ENCODE peak calls at places on chromosomes 4 and X, in nine cellular contexts. One of them, this sample, is unnamed.

GRCh38 chrX:24259544-24260240 is 54.2 kb downstream of the SUPT20HL2 start:
- ATAC-seq in Panc1: no peak
- ATAC-seq in activated naive CD8-positive, alpha-beta T cell treated with anti-CD3 and anti-CD28 coated beads, Interleukin-2, amount 50 U/mL, for 24 hours: no peak
- ATAC-seq in natural killer cell: peak; percentile 61
- ATAC-seq in CD4-positive, alpha-beta T cell: no peak
- ATAC-seq in upper lobe of right lung: peak; percentile 63
- ATAC-seq in activated T-cell treated with anti-CD3 and anti-CD28 coated beads, Interleukin-2, amount 50 U/mL, for 4 hours: no peak
- ATAC-seq in activated T-helper 17 cell treated with anti-CD3 and anti-CD28 coated beads, Interleukin-2, amount 50 U/mL, for 72 hours: peak; percentile 46
- ATAC-seq in foreskin keratinocyte: peak; percentile 64
- ATAC-seq in this sample: peak; percentile 74

GRCh38 chrX:8832582-8833378 is 31.6 kb upstream of the FAM9A start:
- ATAC-seq in Panc1: no peak
- ATAC-seq in activated naive CD8-positive, alpha-beta T cell treated with anti-CD3 and anti-CD28 coated beads, Interleukin-2, amount 50 U/mL, for 24 hours: no peak
- ATAC-seq in natural killer cell: no peak
- ATAC-seq in CD4-positive, alpha-beta T cell: no peak
- ATAC-seq in upper lobe of right lung: no peak
- ATAC-seq in activated T-cell treated with anti-CD3 and anti-CD28 coated beads, Interleukin-2, amount 50 U/mL, for 4 hours: no peak
- ATAC-seq in activated T-helper 17 cell treated with anti-CD3 and anti-CD28 coated beads, Interleukin-2, amount 50 U/mL, for 72 hours: no peak
- ATAC-seq in foreskin keratinocyte: no peak
- ATAC-seq in this sample: no peak

GRCh38 chr4:77601614-77602187 is 3.9 kb upstream of the CXCL13 start:
- ATAC-seq in Panc1: no peak
- ATAC-seq in activated naive CD8-positive, alpha-beta T cell treated with anti-CD3 and anti-CD28 coated beads, Interleukin-2, amount 50 U/mL, for 24 hours: no peak
- ATAC-seq in natural killer cell: no peak
- ATAC-seq in CD4-positive, alpha-beta T cell: no peak
- ATAC-seq in upper lobe of right lung: peak; percentile 76
- ATAC-seq in activated T-cell treated with anti-CD3 and anti-CD28 coated beads, Interleukin-2, amount 50 U/mL, for 4 hours: no peak
- ATAC-seq in activated T-helper 17 cell treated with anti-CD3 and anti-CD28 coated beads, Interleukin-2, amount 50 U/mL, for 72 hours: peak; percentile 35
- ATAC-seq in foreskin keratinocyte: no peak
- ATAC-seq in this sample: no peak

GRCh38 chr4:87066403-87067119 is 131.8 kb downstream of the AFF1 start:
- ATAC-seq in Panc1: no peak
- ATAC-seq in activated naive CD8-positive, alpha-beta T cell treated with anti-CD3 and anti-CD28 coated beads, Interleukin-2, amount 50 U/mL, for 24 hours: no peak
- ATAC-seq in natural killer cell: no peak
- ATAC-seq in CD4-positive, alpha-beta T cell: no peak
- ATAC-seq in upper lobe of right lung: no peak
- ATAC-seq in activated T-cell treated with anti-CD3 and anti-CD28 coated beads, Interleukin-2, amount 50 U/mL, for 4 hours: no peak
- ATAC-seq in activated T-helper 17 cell treated with anti-CD3 and anti-CD28 coated beads, Interleukin-2, amount 50 U/mL, for 72 hours: no peak
- ATAC-seq in foreskin keratinocyte: no peak
- ATAC-seq in this sample: no peak

GRCh38 chrX:41045960-41046567 is 39.2 kb upstream of the USP9X start:
- ATAC-seq in Panc1: peak; percentile 60
- ATAC-seq in activated naive CD8-positive, alpha-beta T cell treated with anti-CD3 and anti-CD28 coated beads, Interleukin-2, amount 50 U/mL, for 24 hours: no peak
- ATAC-seq in natural killer cell: no peak
- ATAC-seq in CD4-positive, alpha-beta T cell: no peak
- ATAC-seq in upper lobe of right lung: peak; percentile 41
- ATAC-seq in activated T-cell treated with anti-CD3 and anti-CD28 coated beads, Interleukin-2, amount 50 U/mL, for 4 hours: no peak
- ATAC-seq in activated T-helper 17 cell treated with anti-CD3 and anti-CD28 coated beads, Interleukin-2, amount 50 U/mL, for 72 hours: no peak
- ATAC-seq in foreskin keratinocyte: no peak
- ATAC-seq in this sample: no peak

GRCh38 chr4:139851639-139852038 is 186.0 kb downstream of the MGST2 start:
- ATAC-seq in Panc1: no peak
- ATAC-seq in activated naive CD8-positive, alpha-beta T cell treated with anti-CD3 and anti-CD28 coated beads, Interleukin-2, amount 50 U/mL, for 24 hours: no peak
- ATAC-seq in natural killer cell: no peak
- ATAC-seq in CD4-positive, alpha-beta T cell: no peak
- ATAC-seq in upper lobe of right lung: no peak
- ATAC-seq in activated T-cell treated with anti-CD3 and anti-CD28 coated beads, Interleukin-2, amount 50 U/mL, for 4 hours: no peak
- ATAC-seq in activated T-helper 17 cell treated with anti-CD3 and anti-CD28 coated beads, Interleukin-2, amount 50 U/mL, for 72 hours: no peak
- ATAC-seq in foreskin keratinocyte: no peak
- ATAC-seq in this sample: no peak

GRCh38 chr4:42642136-42642797 is 14.6 kb downstream of the ATP8A1 start:
- ATAC-seq in Panc1: no peak
- ATAC-seq in activated naive CD8-positive, alpha-beta T cell treated with anti-CD3 and anti-CD28 coated beads, Interleukin-2, amount 50 U/mL, for 24 hours: peak; percentile 84
- ATAC-seq in natural killer cell: no peak
- ATAC-seq in CD4-positive, alpha-beta T cell: no peak
- ATAC-seq in upper lobe of right lung: no peak
- ATAC-seq in activated T-cell treated with anti-CD3 and anti-CD28 coated beads, Interleukin-2, amount 50 U/mL, for 4 hours: peak; percentile 60
- ATAC-seq in activated T-helper 17 cell treated with anti-CD3 and anti-CD28 coated beads, Interleukin-2, amount 50 U/mL, for 72 hours: peak; percentile 89
- ATAC-seq in foreskin keratinocyte: no peak
- ATAC-seq in this sample: no peak

GRCh38 chrX:40570346-40571093 is 10.2 kb upstream of the ATP6AP2 start:
- ATAC-seq in Panc1: no peak
- ATAC-seq in activated naive CD8-positive, alpha-beta T cell treated with anti-CD3 and anti-CD28 coated beads, Interleukin-2, amount 50 U/mL, for 24 hours: peak; percentile 78
- ATAC-seq in natural killer cell: peak; percentile 24
- ATAC-seq in CD4-positive, alpha-beta T cell: peak; percentile 65
- ATAC-seq in upper lobe of right lung: peak; percentile 63
- ATAC-seq in activated T-cell treated with anti-CD3 and anti-CD28 coated beads, Interleukin-2, amount 50 U/mL, for 4 hours: peak; percentile 77
- ATAC-seq in activated T-helper 17 cell treated with anti-CD3 and anti-CD28 coated beads, Interleukin-2, amount 50 U/mL, for 72 hours: peak; percentile 32
- ATAC-seq in foreskin keratinocyte: no peak
- ATAC-seq in this sample: no peak

GRCh38 chr4:46258436-46258835 is 131.5 kb downstream of the GABRA2 start:
- ATAC-seq in Panc1: no peak
- ATAC-seq in activated naive CD8-positive, alpha-beta T cell treated with anti-CD3 and anti-CD28 coated beads, Interleukin-2, amount 50 U/mL, for 24 hours: no peak
- ATAC-seq in natural killer cell: no peak
- ATAC-seq in CD4-positive, alpha-beta T cell: no peak
- ATAC-seq in upper lobe of right lung: no peak
- ATAC-seq in activated T-cell treated with anti-CD3 and anti-CD28 coated beads, Interleukin-2, amount 50 U/mL, for 4 hours: no peak
- ATAC-seq in activated T-helper 17 cell treated with anti-CD3 and anti-CD28 coated beads, Interleukin-2, amount 50 U/mL, for 72 hours: no peak
- ATAC-seq in foreskin keratinocyte: no peak
- ATAC-seq in this sample: no peak

GRCh38 chrX:50081282-50081955 is 119.4 kb downstream of the AKAP4 start:
- ATAC-seq in Panc1: peak; percentile 72
- ATAC-seq in activated naive CD8-positive, alpha-beta T cell treated with anti-CD3 and anti-CD28 coated beads, Interleukin-2, amount 50 U/mL, for 24 hours: no peak
- ATAC-seq in natural killer cell: no peak
- ATAC-seq in CD4-positive, alpha-beta T cell: no peak
- ATAC-seq in upper lobe of right lung: peak; percentile 86
- ATAC-seq in activated T-cell treated with anti-CD3 and anti-CD28 coated beads, Interleukin-2, amount 50 U/mL, for 4 hours: no peak
- ATAC-seq in activated T-helper 17 cell treated with anti-CD3 and anti-CD28 coated beads, Interleukin-2, amount 50 U/mL, for 72 hours: no peak
- ATAC-seq in foreskin keratinocyte: no peak
- ATAC-seq in this sample: peak; percentile 29

GRCh38 chrX:46574941-46575381 is 1.4 kb downstream of the CHST7 start:
- ATAC-seq in Panc1: peak; percentile 28
- ATAC-seq in activated naive CD8-positive, alpha-beta T cell treated with anti-CD3 and anti-CD28 coated beads, Interleukin-2, amount 50 U/mL, for 24 hours: no peak
- ATAC-seq in natural killer cell: peak; percentile 18
- ATAC-seq in CD4-positive, alpha-beta T cell: peak; percentile 13
- ATAC-seq in upper lobe of right lung: peak; percentile 50
- ATAC-seq in activated T-cell treated with anti-CD3 and anti-CD28 coated beads, Interleukin-2, amount 50 U/mL, for 4 hours: peak; percentile 12
- ATAC-seq in activated T-helper 17 cell treated with anti-CD3 and anti-CD28 coated beads, Interleukin-2, amount 50 U/mL, for 72 hours: peak; percentile 15
- ATAC-seq in foreskin keratinocyte: peak; percentile 50
- ATAC-seq in this sample: peak; percentile 60

GRCh38 chr4:145819246-145820181 is 119.1 kb downstream of the ZNF827 start:
- ATAC-seq in Panc1: no peak
- ATAC-seq in activated naive CD8-positive, alpha-beta T cell treated with anti-CD3 and anti-CD28 coated beads, Interleukin-2, amount 50 U/mL, for 24 hours: no peak
- ATAC-seq in natural killer cell: no peak
- ATAC-seq in CD4-positive, alpha-beta T cell: no peak
- ATAC-seq in upper lobe of right lung: no peak
- ATAC-seq in activated T-cell treated with anti-CD3 and anti-CD28 coated beads, Interleukin-2, amount 50 U/mL, for 4 hours: no peak
- ATAC-seq in activated T-helper 17 cell treated with anti-CD3 and anti-CD28 coated beads, Interleukin-2, amount 50 U/mL, for 72 hours: no peak
- ATAC-seq in foreskin keratinocyte: no peak
- ATAC-seq in this sample: no peak

GRCh38 chrX:34563061-34563460 is 94.0 kb downstream of the TMEM47 start:
- ATAC-seq in Panc1: no peak
- ATAC-seq in activated naive CD8-positive, alpha-beta T cell treated with anti-CD3 and anti-CD28 coated beads, Interleukin-2, amount 50 U/mL, for 24 hours: no peak
- ATAC-seq in natural killer cell: no peak
- ATAC-seq in CD4-positive, alpha-beta T cell: no peak
- ATAC-seq in upper lobe of right lung: no peak
- ATAC-seq in activated T-cell treated with anti-CD3 and anti-CD28 coated beads, Interleukin-2, amount 50 U/mL, for 4 hours: no peak
- ATAC-seq in activated T-helper 17 cell treated with anti-CD3 and anti-CD28 coated beads, Interleukin-2, amount 50 U/mL, for 72 hours: no peak
- ATAC-seq in foreskin keratinocyte: no peak
- ATAC-seq in this sample: no peak

GRCh38 chr4:13218316-13218958 is 265.7 kb downstream of the RAB28 start:
- ATAC-seq in Panc1: no peak
- ATAC-seq in activated naive CD8-positive, alpha-beta T cell treated with anti-CD3 and anti-CD28 coated beads, Interleukin-2, amount 50 U/mL, for 24 hours: no peak
- ATAC-seq in natural killer cell: no peak
- ATAC-seq in CD4-positive, alpha-beta T cell: no peak
- ATAC-seq in upper lobe of right lung: no peak
- ATAC-seq in activated T-cell treated with anti-CD3 and anti-CD28 coated beads, Interleukin-2, amount 50 U/mL, for 4 hours: no peak
- ATAC-seq in activated T-helper 17 cell treated with anti-CD3 and anti-CD28 coated beads, Interleukin-2, amount 50 U/mL, for 72 hours: no peak
- ATAC-seq in foreskin keratinocyte: no peak
- ATAC-seq in this sample: no peak

GRCh38 chr4:173960398-173960797 is 323.1 kb downstream of the FBXO8 start:
- ATAC-seq in Panc1: no peak
- ATAC-seq in activated naive CD8-positive, alpha-beta T cell treated with anti-CD3 and anti-CD28 coated beads, Interleukin-2, amount 50 U/mL, for 24 hours: no peak
- ATAC-seq in natural killer cell: no peak
- ATAC-seq in CD4-positive, alpha-beta T cell: no peak
- ATAC-seq in upper lobe of right lung: no peak
- ATAC-seq in activated T-cell treated with anti-CD3 and anti-CD28 coated beads, Interleukin-2, amount 50 U/mL, for 4 hours: no peak
- ATAC-seq in activated T-helper 17 cell treated with anti-CD3 and anti-CD28 coated beads, Interleukin-2, amount 50 U/mL, for 72 hours: no peak
- ATAC-seq in foreskin keratinocyte: no peak
- ATAC-seq in this sample: no peak

GRCh38 chr4:112431158-112431557 is 84.8 kb downstream of the NEUROG2 start:
- ATAC-seq in Panc1: no peak
- ATAC-seq in activated naive CD8-positive, alpha-beta T cell treated with anti-CD3 and anti-CD28 coated beads, Interleukin-2, amount 50 U/mL, for 24 hours: no peak
- ATAC-seq in natural killer cell: no peak
- ATAC-seq in CD4-positive, alpha-beta T cell: no peak
- ATAC-seq in upper lobe of right lung: no peak
- ATAC-seq in activated T-cell treated with anti-CD3 and anti-CD28 coated beads, Interleukin-2, amount 50 U/mL, for 4 hours: no peak
- ATAC-seq in activated T-helper 17 cell treated with anti-CD3 and anti-CD28 coated beads, Interleukin-2, amount 50 U/mL, for 72 hours: no peak
- ATAC-seq in foreskin keratinocyte: no peak
- ATAC-seq in this sample: no peak

GRCh38 chr4:1219553-1219950 is 29.4 kb downstream of the CTBP1 start:
- ATAC-seq in Panc1: no peak
- ATAC-seq in activated naive CD8-positive, alpha-beta T cell treated with anti-CD3 and anti-CD28 coated beads, Interleukin-2, amount 50 U/mL, for 24 hours: no peak
- ATAC-seq in natural killer cell: no peak
- ATAC-seq in CD4-positive, alpha-beta T cell: no peak
- ATAC-seq in upper lobe of right lung: no peak
- ATAC-seq in activated T-cell treated with anti-CD3 and anti-CD28 coated beads, Interleukin-2, amount 50 U/mL, for 4 hours: no peak
- ATAC-seq in activated T-helper 17 cell treated with anti-CD3 and anti-CD28 coated beads, Interleukin-2, amount 50 U/mL, for 72 hours: no peak
- ATAC-seq in foreskin keratinocyte: no peak
- ATAC-seq in this sample: no peak

GRCh38 chrX:14014526-14014925 is 15.2 kb downstream of the GEMIN8 start:
- ATAC-seq in Panc1: no peak
- ATAC-seq in activated naive CD8-positive, alpha-beta T cell treated with anti-CD3 and anti-CD28 coated beads, Interleukin-2, amount 50 U/mL, for 24 hours: peak; percentile 46
- ATAC-seq in natural killer cell: no peak
- ATAC-seq in CD4-positive, alpha-beta T cell: no peak
- ATAC-seq in upper lobe of right lung: no peak
- ATAC-seq in activated T-cell treated with anti-CD3 and anti-CD28 coated beads, Interleukin-2, amount 50 U/mL, for 4 hours: no peak
- ATAC-seq in activated T-helper 17 cell treated with anti-CD3 and anti-CD28 coated beads, Interleukin-2, amount 50 U/mL, for 72 hours: peak; percentile 37
- ATAC-seq in foreskin keratinocyte: no peak
- ATAC-seq in this sample: no peak

GRCh38 chr4:7893539-7893938 is 46.1 kb downstream of the AFAP1 start:
- ATAC-seq in Panc1: peak; percentile 9
- ATAC-seq in activated naive CD8-positive, alpha-beta T cell treated with anti-CD3 and anti-CD28 coated beads, Interleukin-2, amount 50 U/mL, for 24 hours: peak; percentile 46
- ATAC-seq in natural killer cell: no peak
- ATAC-seq in CD4-positive, alpha-beta T cell: no peak
- ATAC-seq in upper lobe of right lung: no peak
- ATAC-seq in activated T-cell treated with anti-CD3 and anti-CD28 coated beads, Interleukin-2, amount 50 U/mL, for 4 hours: no peak
- ATAC-seq in activated T-helper 17 cell treated with anti-CD3 and anti-CD28 coated beads, Interleukin-2, amount 50 U/mL, for 72 hours: no peak
- ATAC-seq in foreskin keratinocyte: no peak
- ATAC-seq in this sample: no peak

GRCh38 chr4:30939684-30940083 is 219.5 kb downstream of the PCDH7 start:
- ATAC-seq in Panc1: no peak
- ATAC-seq in activated naive CD8-positive, alpha-beta T cell treated with anti-CD3 and anti-CD28 coated beads, Interleukin-2, amount 50 U/mL, for 24 hours: no peak
- ATAC-seq in natural killer cell: no peak
- ATAC-seq in CD4-positive, alpha-beta T cell: no peak
- ATAC-seq in upper lobe of right lung: no peak
- ATAC-seq in activated T-cell treated with anti-CD3 and anti-CD28 coated beads, Interleukin-2, amount 50 U/mL, for 4 hours: no peak
- ATAC-seq in activated T-helper 17 cell treated with anti-CD3 and anti-CD28 coated beads, Interleukin-2, amount 50 U/mL, for 72 hours: no peak
- ATAC-seq in foreskin keratinocyte: no peak
- ATAC-seq in this sample: no peak

GRCh38 chr4:182746876-182747275 is 170.3 kb downstream of the DCTD start:
- ATAC-seq in Panc1: no peak
- ATAC-seq in activated naive CD8-positive, alpha-beta T cell treated with anti-CD3 and anti-CD28 coated beads, Interleukin-2, amount 50 U/mL, for 24 hours: no peak
- ATAC-seq in natural killer cell: no peak
- ATAC-seq in CD4-positive, alpha-beta T cell: no peak
- ATAC-seq in upper lobe of right lung: no peak
- ATAC-seq in activated T-cell treated with anti-CD3 and anti-CD28 coated beads, Interleukin-2, amount 50 U/mL, for 4 hours: no peak
- ATAC-seq in activated T-helper 17 cell treated with anti-CD3 and anti-CD28 coated beads, Interleukin-2, amount 50 U/mL, for 72 hours: no peak
- ATAC-seq in foreskin keratinocyte: no peak
- ATAC-seq in this sample: no peak

GRCh38 chr4:139950568-139950967 is 203.4 kb downstream of the MAML3 start:
- ATAC-seq in Panc1: no peak
- ATAC-seq in activated naive CD8-positive, alpha-beta T cell treated with anti-CD3 and anti-CD28 coated beads, Interleukin-2, amount 50 U/mL, for 24 hours: peak; percentile 94
- ATAC-seq in natural killer cell: peak; percentile 98
- ATAC-seq in CD4-positive, alpha-beta T cell: no peak
- ATAC-seq in upper lobe of right lung: peak; percentile 59
- ATAC-seq in activated T-cell treated with anti-CD3 and anti-CD28 coated beads, Interleukin-2, amount 50 U/mL, for 4 hours: peak; percentile 86
- ATAC-seq in activated T-helper 17 cell treated with anti-CD3 and anti-CD28 coated beads, Interleukin-2, amount 50 U/mL, for 72 hours: peak; percentile 89
- ATAC-seq in foreskin keratinocyte: no peak
- ATAC-seq in this sample: no peak

GRCh38 chr4:93764647-93765246 is 63.8 kb upstream of the ATOH1 start:
- ATAC-seq in Panc1: no peak
- ATAC-seq in activated naive CD8-positive, alpha-beta T cell treated with anti-CD3 and anti-CD28 coated beads, Interleukin-2, amount 50 U/mL, for 24 hours: no peak
- ATAC-seq in natural killer cell: no peak
- ATAC-seq in CD4-positive, alpha-beta T cell: no peak
- ATAC-seq in upper lobe of right lung: peak; percentile 78
- ATAC-seq in activated T-cell treated with anti-CD3 and anti-CD28 coated beads, Interleukin-2, amount 50 U/mL, for 4 hours: no peak
- ATAC-seq in activated T-helper 17 cell treated with anti-CD3 and anti-CD28 coated beads, Interleukin-2, amount 50 U/mL, for 72 hours: no peak
- ATAC-seq in foreskin keratinocyte: peak; percentile 65
- ATAC-seq in this sample: no peak

GRCh38 chrX:110466790-110467189 is 108.1 kb downstream of the RTL9 start:
- ATAC-seq in Panc1: no peak
- ATAC-seq in activated naive CD8-positive, alpha-beta T cell treated with anti-CD3 and anti-CD28 coated beads, Interleukin-2, amount 50 U/mL, for 24 hours: no peak
- ATAC-seq in natural killer cell: no peak
- ATAC-seq in CD4-positive, alpha-beta T cell: no peak
- ATAC-seq in upper lobe of right lung: no peak
- ATAC-seq in activated T-cell treated with anti-CD3 and anti-CD28 coated beads, Interleukin-2, amount 50 U/mL, for 4 hours: no peak
- ATAC-seq in activated T-helper 17 cell treated with anti-CD3 and anti-CD28 coated beads, Interleukin-2, amount 50 U/mL, for 72 hours: no peak
- ATAC-seq in foreskin keratinocyte: no peak
- ATAC-seq in this sample: no peak

GRCh38 chr4:25547343-25547742 is 108.3 kb upstream of the SLC34A2 start:
- ATAC-seq in Panc1: no peak
- ATAC-seq in activated naive CD8-positive, alpha-beta T cell treated with anti-CD3 and anti-CD28 coated beads, Interleukin-2, amount 50 U/mL, for 24 hours: no peak
- ATAC-seq in natural killer cell: no peak
- ATAC-seq in CD4-positive, alpha-beta T cell: no peak
- ATAC-seq in upper lobe of right lung: peak; percentile 73
- ATAC-seq in activated T-cell treated with anti-CD3 and anti-CD28 coated beads, Interleukin-2, amount 50 U/mL, for 4 hours: no peak
- ATAC-seq in activated T-helper 17 cell treated with anti-CD3 and anti-CD28 coated beads, Interleukin-2, amount 50 U/mL, for 72 hours: no peak
- ATAC-seq in foreskin keratinocyte: no peak
- ATAC-seq in this sample: no peak

GRCh38 chrX:127259742-127260141 is 440.2 kb downstream of the PRR32 start:
- ATAC-seq in Panc1: no peak
- ATAC-seq in activated naive CD8-positive, alpha-beta T cell treated with anti-CD3 and anti-CD28 coated beads, Interleukin-2, amount 50 U/mL, for 24 hours: no peak
- ATAC-seq in natural killer cell: no peak
- ATAC-seq in CD4-positive, alpha-beta T cell: no peak
- ATAC-seq in upper lobe of right lung: no peak
- ATAC-seq in activated T-cell treated with anti-CD3 and anti-CD28 coated beads, Interleukin-2, amount 50 U/mL, for 4 hours: no peak
- ATAC-seq in activated T-helper 17 cell treated with anti-CD3 and anti-CD28 coated beads, Interleukin-2, amount 50 U/mL, for 72 hours: no peak
- ATAC-seq in foreskin keratinocyte: peak; percentile 90
- ATAC-seq in this sample: no peak

GRCh38 chr4:152278505-152279301 is 257.2 kb downstream of the FBXW7 start:
- ATAC-seq in Panc1: no peak
- ATAC-seq in activated naive CD8-positive, alpha-beta T cell treated with anti-CD3 and anti-CD28 coated beads, Interleukin-2, amount 50 U/mL, for 24 hours: no peak
- ATAC-seq in natural killer cell: no peak
- ATAC-seq in CD4-positive, alpha-beta T cell: no peak
- ATAC-seq in upper lobe of right lung: peak; percentile 65
- ATAC-seq in activated T-cell treated with anti-CD3 and anti-CD28 coated beads, Interleukin-2, amount 50 U/mL, for 4 hours: no peak
- ATAC-seq in activated T-helper 17 cell treated with anti-CD3 and anti-CD28 coated beads, Interleukin-2, amount 50 U/mL, for 72 hours: no peak
- ATAC-seq in foreskin keratinocyte: peak; percentile 69
- ATAC-seq in this sample: peak; percentile 75

GRCh38 chr4:144645102-144645469 is 870 bp upstream of the HHIP start:
- ATAC-seq in Panc1: no peak
- ATAC-seq in activated naive CD8-positive, alpha-beta T cell treated with anti-CD3 and anti-CD28 coated beads, Interleukin-2, amount 50 U/mL, for 24 hours: no peak
- ATAC-seq in natural killer cell: no peak
- ATAC-seq in CD4-positive, alpha-beta T cell: no peak
- ATAC-seq in upper lobe of right lung: peak; percentile 49
- ATAC-seq in activated T-cell treated with anti-CD3 and anti-CD28 coated beads, Interleukin-2, amount 50 U/mL, for 4 hours: no peak
- ATAC-seq in activated T-helper 17 cell treated with anti-CD3 and anti-CD28 coated beads, Interleukin-2, amount 50 U/mL, for 72 hours: no peak
- ATAC-seq in foreskin keratinocyte: no peak
- ATAC-seq in this sample: no peak

GRCh38 chr4:90670183-90670582 is 543.0 kb downstream of the CCSER1 start:
- ATAC-seq in Panc1: no peak
- ATAC-seq in activated naive CD8-positive, alpha-beta T cell treated with anti-CD3 and anti-CD28 coated beads, Interleukin-2, amount 50 U/mL, for 24 hours: no peak
- ATAC-seq in natural killer cell: no peak
- ATAC-seq in CD4-positive, alpha-beta T cell: no peak
- ATAC-seq in upper lobe of right lung: no peak
- ATAC-seq in activated T-cell treated with anti-CD3 and anti-CD28 coated beads, Interleukin-2, amount 50 U/mL, for 4 hours: no peak
- ATAC-seq in activated T-helper 17 cell treated with anti-CD3 and anti-CD28 coated beads, Interleukin-2, amount 50 U/mL, for 72 hours: no peak
- ATAC-seq in foreskin keratinocyte: no peak
- ATAC-seq in this sample: no peak

GRCh38 chrX:153885208-153885787 is 675 bp downstream of the L1CAM start:
- ATAC-seq in Panc1: peak; percentile 43
- ATAC-seq in activated naive CD8-positive, alpha-beta T cell treated with anti-CD3 and anti-CD28 coated beads, Interleukin-2, amount 50 U/mL, for 24 hours: no peak
- ATAC-seq in natural killer cell: no peak
- ATAC-seq in CD4-positive, alpha-beta T cell: peak; percentile 32
- ATAC-seq in upper lobe of right lung: no peak
- ATAC-seq in activated T-cell treated with anti-CD3 and anti-CD28 coated beads, Interleukin-2, amount 50 U/mL, for 4 hours: peak; percentile 61
- ATAC-seq in activated T-helper 17 cell treated with anti-CD3 and anti-CD28 coated beads, Interleukin-2, amount 50 U/mL, for 72 hours: peak; percentile 39
- ATAC-seq in foreskin keratinocyte: no peak
- ATAC-seq in this sample: no peak

GRCh38 chr4:106301393-106302084 is 14.5 kb downstream of the TBCK start:
- ATAC-seq in Panc1: no peak
- ATAC-seq in activated naive CD8-positive, alpha-beta T cell treated with anti-CD3 and anti-CD28 coated beads, Interleukin-2, amount 50 U/mL, for 24 hours: no peak
- ATAC-seq in natural killer cell: no peak
- ATAC-seq in CD4-positive, alpha-beta T cell: no peak
- ATAC-seq in upper lobe of right lung: no peak
- ATAC-seq in activated T-cell treated with anti-CD3 and anti-CD28 coated beads, Interleukin-2, amount 50 U/mL, for 4 hours: no peak
- ATAC-seq in activated T-helper 17 cell treated with anti-CD3 and anti-CD28 coated beads, Interleukin-2, amount 50 U/mL, for 72 hours: no peak
- ATAC-seq in foreskin keratinocyte: no peak
- ATAC-seq in this sample: no peak

This sample was measured in esophagus mucosa.